ENCODE peak calls at places on chromosome 18, in six cellular contexts. T is stimulated activated CD8-positive, alpha-beta memory T cell treated with anti-CD3 and anti-CD28 coated beads, Interleukin-2, amount 100 ng/mL, for 1 hour; K is activated T-cell treated with anti-CD3 and anti-CD28 coated beads for 1 hour; Z is substantia nigra; Q is stimulated activated CD4-positive, alpha-beta T cell treated with anti-CD3 and anti-CD28 coated beads, Interleukin-4, amount 100 ng/mL, for 4 hours; E is kidney. U is an unnamed sample.
A peak's percentile ranks its signal among the peaks of the same experiment; 100 is the strongest.

GRCh38 chr18:50982086-50982801 is 14.4 kb downstream of the ELAC1 start:
- DNase-seq in T (no peak), K (no peak), Z (no peak), Q (no peak), E (no peak), U (no peak)

GRCh38 chr18:23977709-23978483 is 36.7 kb upstream of the TTC39C start:
- DNase-seq in T (no peak), K (no peak), Z (no peak), Q (no peak), E (no peak), U (peak; percentile 21)

GRCh38 chr18:13796515-13796914 is 27.4 kb upstream of the MC5R start:
- DNase-seq in T (no peak), K (no peak), Z (no peak), Q (no peak), E (no peak), U (no peak)

GRCh38 chr18:35641916-35642315 is 60.4 kb downstream of the GALNT1 start:
- DNase-seq in T (no peak), K (no peak), Z (no peak), Q (no peak), E (no peak), U (no peak)

GRCh38 chr18:52313213-52313612 is 26.8 kb upstream of the DCC start:
- DNase-seq in T (no peak), K (no peak), Z (no peak), Q (no peak), E (no peak), U (no peak)

GRCh38 chr18:35740616-35741015 is 159.1 kb downstream of the GALNT1 start:
- DNase-seq in T (no peak), K (no peak), Z (no peak), Q (no peak), E (no peak), U (no peak)

GRCh38 chr18:45916302-45916701 is 50.8 kb downstream of the EPG5 start:
- DNase-seq in T (no peak), K (no peak), Z (no peak), Q (no peak), E (no peak), U (no peak)

GRCh38 chr18:55573386-55573785 is 14.6 kb downstream of the TCF4 start:
- DNase-seq in T (no peak), K (no peak), Z (no peak), Q (no peak), E (no peak), U (no peak)

GRCh38 chr18:10736984-10737383 is 211.2 kb downstream of the NAPG start:
- DNase-seq in T (no peak), K (no peak), Z (no peak), Q (no peak), E (no peak), U (no peak)

GRCh38 chr18:47418746-47419145 is 167.3 kb upstream of the SKOR2 start:
- DNase-seq in T (no peak), K (no peak), Z (no peak), Q (no peak), E (no peak), U (no peak)

GRCh38 chr18:5015213-5015612 is 181.8 kb downstream of the AKAIN1 start:
- DNase-seq in T (no peak), K (no peak), Z (no peak), Q (no peak), E (no peak), U (no peak)

GRCh38 chr18:5142131-5142530 is 54.9 kb downstream of the AKAIN1 start:
- DNase-seq in T (no peak), K (no peak), Z (no peak), Q (no peak), E (no peak), U (no peak)

GRCh38 chr18:57747809-57748680 is 55.1 kb downstream of the ATP8B1 start:
- DNase-seq in T (no peak), K (no peak), Z (no peak), Q (no peak), E (no peak), U (no peak)

GRCh38 chr18:22417496-22418188 is at the start of gene CTAGE1:
- DNase-seq in T (no peak), K (no peak), Z (no peak), Q (no peak), E (peak; percentile 61), U (no peak)